ENCODE peak calls at places on chromosome 19, in eight cellular contexts. L, Z, B, X, J, P, Q and W are unnamed samples.

GRCh38 chr19:35141627-35142401 is 1.2 kb upstream of the FXYD7 start:
- DNase-seq in B (no peak), Q (no peak), L (no peak), Z (no peak), J (no peak), X (no peak), P (no peak), W (no peak)

GRCh38 chr19:44696939-44697669 is 1.8 kb upstream of the CEACAM16 start:
- DNase-seq in L (no peak), Q (no peak), J (no peak), Z (no peak), X (no peak), P (no peak), B (no peak), W (no peak)

GRCh38 chr19:4172861-4173473 is 9.4 kb downstream of the SIRT6 start:
- DNase-seq in P (peak; percentile 56), B (no peak), L (peak; percentile 47), Z (peak; percentile 45), Q (peak; percentile 42), X (peak; percentile 61), J (peak; percentile 82), W (no peak)

GRCh38 chr19:35421362-35421761 is 26.7 kb upstream of the FFAR2 start:
- DNase-seq in X (no peak), J (no peak), L (no peak), Q (no peak), Z (no peak), P (no peak), B (no peak), W (no peak)

GRCh38 chr19:1270168-1270853 is 1.2 kb downstream of the CIRBP start:
- DNase-seq in P (no peak), J (no peak), L (no peak), X (no peak), Q (no peak), B (no peak), Z (no peak), W (no peak)

GRCh38 chr19:16226878-16227836 is 29.4 kb downstream of the AP1M1 start:
- DNase-seq in L (no peak), B (peak; percentile 62), J (no peak), P (no peak), X (no peak), Q (no peak), Z (no peak), W (no peak)

GRCh38 chr19:41031926-41032325 is 40.8 kb downstream of the CYP2B6 start:
- DNase-seq in B (no peak), Z (no peak), L (no peak), X (no peak), P (no peak), J (no peak), Q (no peak), W (no peak)

GRCh38 chr19:35213678-35214632 is 14.6 kb downstream of the FAM187B start:
- DNase-seq in J (no peak), L (peak; percentile 35), Z (peak; percentile 61), P (peak; percentile 93), X (peak; percentile 84), Q (peak; percentile 62), B (peak; percentile 76), W (peak; percentile 71)

GRCh38 chr19:15464394-15465385 is at the start of gene RASAL3:
- DNase-seq in L (no peak), Q (peak; percentile 68), P (no peak), J (no peak), X (peak; percentile 52), B (no peak), Z (peak; percentile 60), W (no peak)

GRCh38 chr19:54115071-54116063 is at the start of the genes PRPF31 and TFPT:
- DNase-seq in J (peak; percentile 88), Q (peak; percentile 91), P (peak; percentile 98), L (peak; percentile 97), Z (peak; percentile 90), B (peak; percentile 98), X (peak; percentile 98), W (peak; percentile 96)

GRCh38 chr19:2610637-2611482 is 91.6 kb downstream of the GNG7 start:
- DNase-seq in X (peak; percentile 91), P (peak; percentile 92), Q (peak; percentile 83), L (peak; percentile 94), Z (peak; percentile 80), B (peak; percentile 96), J (peak; percentile 98), W (peak; percentile 95)

GRCh38 chr19:391726-392374 is 17.1 kb downstream of the C2CD4C start:
- DNase-seq in B (no peak), P (no peak), Q (no peak), L (no peak), X (no peak), Z (no peak), J (no peak), W (no peak)

GRCh38 chr19:50030937-50031336 is 5.1 kb downstream of the ZNF473 start:
- DNase-seq in P (no peak), J (no peak), Q (no peak), X (no peak), Z (no peak), L (no peak), B (no peak), W (no peak)

GRCh38 chr19:41821003-41821735 is 23.3 kb downstream of the LYPD4 start:
- DNase-seq in X (peak; percentile 17), Q (no peak), Z (peak; percentile 9), B (no peak), L (no peak), J (peak; percentile 14), P (no peak), W (no peak)

GRCh38 chr19:39197808-39198207 is 1.0 kb downstream of the NCCRP1 start:
- DNase-seq in Q (no peak), B (no peak), Z (no peak), X (no peak), P (no peak), J (no peak), L (no peak), W (no peak)